ENCODE peak calls at places on chromosomes 4 and X, in six cellular contexts. One of them, this sample, is unnamed.

GRCh38 chr4:89898304-89898716 is 3.7 kb downstream of the MMRN1 start:
- DNase-seq in GM06990: no peak
- DNase-seq in putamen: no peak
- DNase-seq in HS-5: no peak
- DNase-seq in activated CD4-positive, alpha-beta T cell treated with anti-CD3 and anti-CD28 coated beads for 4 hours: no peak
- DNase-seq in colonic mucosa: no peak
- DNase-seq in this sample: no peak

GRCh38 chrX:1491851-1492349 is 39.2 kb upstream of the ASMTL start:
- DNase-seq in GM06990: peak; percentile 85
- DNase-seq in putamen: no peak
- DNase-seq in HS-5: no peak
- DNase-seq in colonic mucosa: no peak
- DNase-seq in activated CD4-positive, alpha-beta T cell treated with anti-CD3 and anti-CD28 coated beads for 4 hours: no peak
- DNase-seq in this sample: no peak

GRCh38 chr4:2484169-2484568 is 15.3 kb downstream of the RNF4 start:
- DNase-seq in putamen: no peak
- DNase-seq in HS-5: no peak
- DNase-seq in colonic mucosa: no peak
- DNase-seq in GM06990: no peak
- DNase-seq in activated CD4-positive, alpha-beta T cell treated with anti-CD3 and anti-CD28 coated beads for 4 hours: no peak
- DNase-seq in this sample: no peak

GRCh38 chr4:133812954-133813353 is 388.6 kb downstream of the PABPC4L start:
- DNase-seq in putamen: no peak
- DNase-seq in activated CD4-positive, alpha-beta T cell treated with anti-CD3 and anti-CD28 coated beads for 4 hours: no peak
- DNase-seq in HS-5: no peak
- DNase-seq in colonic mucosa: no peak
- DNase-seq in GM06990: no peak
- DNase-seq in this sample: no peak

GRCh38 chrX:47723689-47724088 is 64.7 kb upstream of the UXT start:
- DNase-seq in HS-5: no peak
- DNase-seq in colonic mucosa: no peak
- DNase-seq in activated CD4-positive, alpha-beta T cell treated with anti-CD3 and anti-CD28 coated beads for 4 hours: no peak
- DNase-seq in GM06990: no peak
- DNase-seq in putamen: no peak
- DNase-seq in this sample: no peak

GRCh38 chrX:40947276-40947675 is 138.0 kb upstream of the USP9X start:
- DNase-seq in HS-5: no peak
- DNase-seq in putamen: no peak
- DNase-seq in colonic mucosa: no peak
- DNase-seq in activated CD4-positive, alpha-beta T cell treated with anti-CD3 and anti-CD28 coated beads for 4 hours: no peak
- DNase-seq in GM06990: no peak
- DNase-seq in this sample: no peak

GRCh38 chr4:18882468-18882867 is 860.9 kb upstream of the LCORL start:
- DNase-seq in activated CD4-positive, alpha-beta T cell treated with anti-CD3 and anti-CD28 coated beads for 4 hours: no peak
- DNase-seq in HS-5: peak; percentile 74
- DNase-seq in colonic mucosa: no peak
- DNase-seq in GM06990: no peak
- DNase-seq in putamen: no peak
- DNase-seq in this sample: no peak

GRCh38 chrX:153533041-153533565 is 15.7 kb downstream of the ATP2B3 start:
- DNase-seq in HS-5: no peak
- DNase-seq in putamen: no peak
- DNase-seq in GM06990: no peak
- DNase-seq in activated CD4-positive, alpha-beta T cell treated with anti-CD3 and anti-CD28 coated beads for 4 hours: no peak
- DNase-seq in colonic mucosa: no peak
- DNase-seq in this sample: no peak

GRCh38 chrX:149979126-149979644 is 40.9 kb upstream of the EOLA2 start:
- DNase-seq in activated CD4-positive, alpha-beta T cell treated with anti-CD3 and anti-CD28 coated beads for 4 hours: no peak
- DNase-seq in putamen: no peak
- DNase-seq in colonic mucosa: no peak
- DNase-seq in GM06990: peak; percentile 13
- DNase-seq in HS-5: no peak
- DNase-seq in this sample: no peak

GRCh38 chr4:142697303-142697702 is 148.8 kb downstream of the INPP4B start:
- DNase-seq in colonic mucosa: no peak
- DNase-seq in HS-5: no peak
- DNase-seq in putamen: no peak
- DNase-seq in GM06990: no peak
- DNase-seq in activated CD4-positive, alpha-beta T cell treated with anti-CD3 and anti-CD28 coated beads for 4 hours: no peak
- DNase-seq in this sample: no peak

GRCh38 chr4:10097906-10098769 is 18.5 kb downstream of the WDR1 start:
- DNase-seq in colonic mucosa: no peak
- DNase-seq in activated CD4-positive, alpha-beta T cell treated with anti-CD3 and anti-CD28 coated beads for 4 hours: no peak
- DNase-seq in putamen: no peak
- DNase-seq in HS-5: no peak
- DNase-seq in GM06990: no peak
- DNase-seq in this sample: no peak

This sample was measured in NCI-H1694.